ENCODE peak calls at places on chromosomes 4 and X, in five cellular contexts. A, U, L, B and X are unnamed samples.

GRCh38 chr4:78068481-78068880 is 11.4 kb downstream of the FRAS1 start:
- DNase-seq in A (no peak), U (no peak), L (no peak), B (no peak), X (no peak)

GRCh38 chr4:76125816-76126215 is 22.4 kb downstream of the NUP54 start:
- DNase-seq in A (no peak), U (no peak), L (no peak), B (no peak), X (no peak)

GRCh38 chr4:74391346-74391745 is 26.4 kb downstream of the EREG start:
- DNase-seq in A (no peak), U (no peak), L (no peak), B (no peak), X (no peak)

GRCh38 chr4:17562157-17562556 is 14.8 kb upstream of the LAP3 start:
- DNase-seq in A (no peak), U (peak), L (no peak), B (no peak), X (no peak)

GRCh38 chrX:67546496-67547423 is 2.9 kb downstream of the AR start:
- DNase-seq in A (no peak), U (no peak), L (no peak), B (no peak), X (no peak)

GRCh38 chrX:91066104-91066503 is 368.5 kb upstream of the PABPC5 start:
- DNase-seq in A (no peak), U (no peak), L (no peak), B (no peak), X (no peak)

GRCh38 chr4:2811830-2812599 is 19.1 kb downstream of the SH3BP2 start:
- DNase-seq in A (peak), U (peak), L (no peak), B (no peak), X (no peak)

GRCh38 chr4:8266508-8266907 is 3.0 kb upstream of the HTRA3 start:
- DNase-seq in A (no peak), U (no peak), L (no peak), B (no peak), X (no peak)

GRCh38 chrX:40964633-40965586 is 120.3 kb upstream of the USP9X start:
- DNase-seq in A (no peak), U (no peak), L (no peak), B (no peak), X (no peak)

GRCh38 chr4:917992-918391 is 14.1 kb downstream of the GAK start:
- DNase-seq in A (no peak), U (no peak), L (no peak), B (no peak), X (no peak)

GRCh38 chr4:126604273-126604867 is 1028.4 kb upstream of the INTU start:
- DNase-seq in A (no peak), U (peak), L (no peak), B (peak), X (peak)

GRCh38 chr4:76738081-76738931 is 159.6 kb downstream of the SOWAHB start:
- DNase-seq in A (no peak), U (no peak), L (no peak), B (no peak), X (peak)